ENCODE peak calls at places on chromosomes 7 and 10, in four cellular contexts. N, E, Q and I are unnamed samples.

GRCh38 chr10:22229756-22230330 is 12.0 kb upstream of the EBLN1 start:
- DNase-seq in N (no peak), E (no peak), Q (no peak), I (no peak)

GRCh38 chr7:155649588-155649987 is 5.1 kb downstream of the RBM33 start:
- DNase-seq in N (no peak), E (no peak), Q (no peak), I (no peak)

GRCh38 chr7:77415474-77415821 is 701 bp downstream of the GSAP start:
- DNase-seq in N (no peak), E (peak; percentile 34), Q (no peak), I (no peak)

GRCh38 chr7:95598511-95598910 is 2.2 kb upstream of the PDK4 start:
- DNase-seq in N (no peak), E (no peak), Q (no peak), I (no peak)

GRCh38 chr7:50022991-50023390 is 70.1 kb downstream of the ZPBP start:
- DNase-seq in N (no peak), E (no peak), Q (no peak), I (no peak)

GRCh38 chr10:99742240-99742639 is 10.2 kb downstream of the CUTC start:
- DNase-seq in N (no peak), E (no peak), Q (no peak), I (no peak)

GRCh38 chr7:108286290-108286904 is 156.2 kb upstream of the LAMB4 start:
- DNase-seq in N (no peak), E (no peak), Q (no peak), I (no peak)

GRCh38 chr10:8407561-8408021 is 353.1 kb downstream of the GATA3 start:
- DNase-seq in N (no peak), E (no peak), Q (no peak), I (no peak)

GRCh38 chr10:82982110-82982608 is 1107.2 kb downstream of the NRG3 start:
- DNase-seq in N (no peak), E (no peak), Q (peak; percentile 95), I (peak; percentile 58)

GRCh38 chr7:48101880-48102448 is 12.9 kb downstream of the UPP1 start:
- DNase-seq in N (no peak), E (no peak), Q (no peak), I (no peak)
- TF ChIP-seq CTCF in N (no peak), E (no peak), Q (peak; percentile 21), I (peak; percentile 37)

GRCh38 chr7:92178928-92179373 is at the start of gene LRRD1:
- DNase-seq in N (peak; percentile 88), E (peak; percentile 95), Q (peak; percentile 35), I (peak; percentile 90)
- H3K4me3 ChIP-seq in N (peak within 1 kb of the TSS; percentile 63), E (peak within 1 kb of the TSS; percentile 49), Q (peak within 1 kb of the TSS; percentile 44), I (peak within 1 kb of the TSS; percentile 51)

DNA sequence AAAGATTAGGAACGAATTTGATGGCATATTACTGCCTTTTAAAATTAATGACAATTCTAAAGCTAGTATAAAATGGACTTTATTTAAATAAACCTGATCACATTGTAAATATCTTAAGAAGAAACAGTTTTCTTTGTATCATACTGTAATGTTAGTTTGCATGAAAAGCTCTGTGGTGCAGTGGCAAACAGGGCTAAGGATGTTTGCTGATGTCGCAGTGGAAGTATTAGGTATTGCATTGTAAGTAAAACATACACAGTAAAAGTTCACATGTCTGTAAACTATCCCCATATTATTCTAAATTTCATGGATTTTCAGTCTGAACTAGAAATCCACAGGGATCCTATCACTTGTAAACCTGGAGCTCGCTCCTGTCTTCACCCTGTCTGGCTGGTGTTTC is 252.6 kb upstream of the ZNF32 start:
- DNase-seq in N (no peak), E (no peak), Q (no peak), I (no peak)
- TF ChIP-seq CTCF in N (peak; percentile 6), E (no peak), Q (peak; percentile 28), I (no peak)

DNA sequence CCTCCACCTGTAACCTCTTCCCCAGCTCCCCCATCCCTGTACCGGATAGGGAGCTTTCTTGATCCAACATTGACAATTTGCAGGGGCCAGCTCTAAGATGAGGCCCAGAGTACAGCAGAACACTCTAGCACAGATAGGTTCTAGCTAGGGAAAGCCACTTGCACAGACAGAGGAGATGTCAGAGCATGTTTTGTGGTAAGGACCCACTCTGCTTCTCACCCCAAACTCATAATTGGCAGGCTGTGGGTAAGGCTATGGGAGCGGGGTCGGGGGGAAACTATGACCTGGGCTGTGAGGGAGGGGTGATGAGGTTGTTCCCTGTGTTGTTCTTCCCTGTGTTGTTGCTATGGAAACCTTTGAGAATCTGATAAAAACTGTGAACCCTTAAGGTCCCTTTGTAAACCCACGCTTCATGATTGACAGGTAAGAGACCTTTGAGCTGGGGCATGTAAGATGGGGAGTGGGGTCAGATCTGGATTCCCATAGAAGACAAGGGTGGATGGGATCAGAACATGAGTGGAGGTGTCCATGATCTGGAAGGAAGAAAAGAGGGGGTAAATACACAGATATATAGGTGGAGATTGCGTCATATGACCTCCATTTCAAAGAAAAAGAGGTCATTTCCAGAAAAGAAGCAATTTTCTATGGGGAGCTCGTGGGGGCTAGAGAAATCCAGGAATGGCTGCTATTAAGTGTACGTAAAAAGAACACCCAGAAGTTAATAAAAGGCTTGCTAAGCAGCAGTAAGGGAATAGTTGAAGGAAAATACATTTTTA is 4.0 kb downstream of the CALD1 start:
- DNase-seq in N (no peak), E (no peak), Q (no peak), I (no peak)
- H3K4me3 ChIP-seq in N (peak overlapping the region; percentile 67), E (no peak overlapping the region), Q (peak overlapping the region; percentile 79), I (no peak overlapping the region)